ENCODE peak calls at places on chromosomes 6 and 20, in seven cellular contexts. C is heart left ventricle, U is upper lobe of left lung, I is AG04450, V is foreskin keratinocyte, M is small intestine, N is dorsolateral prefrontal cortex. Y is an unnamed sample.
A peak's percentile ranks its signal among the peaks of the same experiment; 100 is the strongest.

GRCh38 chr20:63089051-63089907 is 82.5 kb upstream of the BHLHE23 start:
- DNase-seq in C (no peak), U (no peak), I (no peak), V (no peak), M (no peak), N (no peak), Y (no peak)

GRCh38 chr20:20820780-20821495 is 108.5 kb upstream of the RALGAPA2 start:
- DNase-seq in C (no peak), U (no peak), I (no peak), V (no peak), M (no peak), N (no peak), Y (no peak)

GRCh38 chr6:122790740-122791679 is 2.0 kb downstream of the SMPDL3A start:
- DNase-seq in C (no peak), U (no peak), I (no peak), V (no peak), M (peak; percentile 86), N (no peak), Y (no peak)

GRCh38 chr20:54019127-54019526 is 51.3 kb downstream of the BCAS1 start:
- DNase-seq in C (no peak), U (no peak), I (no peak), V (no peak), M (no peak), N (no peak), Y (no peak)

GRCh38 chr6:153044295-153044694 is 41.8 kb upstream of the MTRF1L start:
- DNase-seq in C (no peak), U (no peak), I (no peak), V (no peak), M (no peak), N (no peak), Y (no peak)

GRCh38 chr6:98871057-98871456 is 36.7 kb downstream of the POU3F2 start:
- DNase-seq in C (no peak), U (no peak), I (no peak), V (peak; percentile 15), M (no peak), N (no peak), Y (no peak)

GRCh38 chr20:23050847-23051627 is 1.6 kb upstream of the THBD start:
- DNase-seq in C (peak; percentile 79), U (peak; percentile 96), I (peak; percentile 27), V (peak; percentile 71), M (peak; percentile 40), N (no peak), Y (no peak)

GRCh38 chr20:46253391-46253790 is 54.9 kb downstream of the CDH22 start:
- DNase-seq in C (no peak), U (no peak), I (no peak), V (peak; percentile 2), M (no peak), N (peak; percentile 74), Y (no peak)

GRCh38 chr6:35280903-35281302 is 16.7 kb upstream of the DEF6 start:
- DNase-seq in C (no peak), U (no peak), I (no peak), V (no peak), M (no peak), N (no peak), Y (no peak)

GRCh38 chr6:3361312-3362037 is 95.4 kb downstream of the SLC22A23 start:
- DNase-seq in C (no peak), U (no peak), I (no peak), V (no peak), M (peak; percentile 36), N (no peak), Y (no peak)

GRCh38 chr6:138428943-138429616 is 25.1 kb downstream of the HEBP2 start:
- DNase-seq in C (no peak), U (no peak), I (peak; percentile 41), V (no peak), M (peak; percentile 46), N (peak; percentile 14), Y (peak; percentile 50)

GRCh38 chr6:90078513-90079289 is 184.4 kb downstream of the GJA10 start:
- DNase-seq in C (no peak), U (no peak), I (no peak), V (no peak), M (no peak), N (no peak), Y (no peak)

GRCh38 chr20:63706027-63706695 is 1.6 kb downstream of the ARFRP1 start:
- DNase-seq in C (no peak), U (no peak), I (no peak), V (no peak), M (peak; percentile 78), N (no peak), Y (no peak)

GRCh38 chr6:82551831-82552230 is 188.2 kb downstream of the TPBG start:
- DNase-seq in C (no peak), U (no peak), I (no peak), V (peak; percentile 30), M (no peak), N (no peak), Y (no peak)

GRCh38 chr6:81515562-81516453 is 236.7 kb downstream of the TENT5A start:
- DNase-seq in C (peak; percentile 30), U (no peak), I (peak; percentile 2), V (no peak), M (no peak), N (no peak), Y (no peak)

GRCh38 chr6:1771324-1771723 is 161.6 kb downstream of the FOXC1 start:
- DNase-seq in C (no peak), U (no peak), I (no peak), V (peak; percentile 72), M (peak; percentile 32), N (no peak), Y (no peak)

GRCh38 chr6:117880824-117881223 is 26.2 kb upstream of the SLC35F1 start:
- DNase-seq in C (no peak), U (no peak), I (no peak), V (no peak), M (no peak), N (no peak), Y (no peak)

GRCh38 chr6:41428995-41429417 is 93.6 kb downstream of the NCR2 start:
- DNase-seq in C (peak; percentile 61), U (no peak), I (no peak), V (no peak), M (no peak), N (no peak), Y (no peak)

GRCh38 chr6:28240517-28240916 is 11.6 kb downstream of the ZKSCAN4 start:
- DNase-seq in C (no peak), U (no peak), I (no peak), V (no peak), M (no peak), N (no peak), Y (no peak)

GRCh38 chr6:159203304-159204005 is 34.3 kb downstream of the FNDC1 start:
- DNase-seq in C (no peak), U (no peak), I (peak; percentile 69), V (no peak), M (no peak), N (no peak), Y (no peak)
- H3K27ac ChIP-seq in C (no peak overlapping the region), U (no peak overlapping the region), I (peak overlapping the region; percentile 65), V (no peak overlapping the region), M (no peak overlapping the region), N (no peak overlapping the region), Y (no peak overlapping the region)

GRCh38 chr20:32465092-32465900 is 107.2 kb downstream of the ASXL1 start:
- DNase-seq in C (peak; percentile 86), U (peak; percentile 59), I (no peak), V (no peak), M (peak; percentile 98), N (no peak), Y (no peak)
- H3K27ac ChIP-seq in C (peak overlapping the region; percentile 68), U (peak overlapping the region; percentile 80), I (peak overlapping the region; percentile 81), V (no peak overlapping the region), M (peak overlapping the region; percentile 90), N (peak overlapping the region; percentile 97), Y (no peak overlapping the region)

GRCh38 chr6:25280617-25280990 is 1.4 kb downstream of the CARMIL1 start:
- DNase-seq in C (no peak), U (no peak), I (no peak), V (no peak), M (peak; percentile 81), N (no peak), Y (peak; percentile 26)
- H3K27ac ChIP-seq in C (peak overlapping the region; percentile 80), U (peak overlapping the region; percentile 78), I (no peak overlapping the region), V (peak overlapping the region; percentile 96), M (no peak overlapping the region), N (peak overlapping the region; percentile 78), Y (no peak overlapping the region)

GRCh38 chr6:157198425-157199279 is 124.7 kb downstream of the TMEM242 start:
- DNase-seq in C (peak; percentile 86), U (peak; percentile 85), I (no peak), V (peak; percentile 94), M (peak; percentile 86), N (no peak), Y (no peak)
- H3K27ac ChIP-seq in C (peak overlapping the region; percentile 78), U (peak overlapping the region; percentile 47), I (no peak overlapping the region), V (peak overlapping the region; percentile 9), M (no peak overlapping the region), N (peak overlapping the region; percentile 26), Y (no peak overlapping the region)

GRCh38 chr6:151690303-151690702 is 117.2 kb upstream of the ESR1 start:
- DNase-seq in C (no peak), U (no peak), I (no peak), V (no peak), M (no peak), N (no peak), Y (no peak)
- H3K27ac ChIP-seq in C (peak overlapping the region; percentile 76), U (peak overlapping the region; percentile 71), I (no peak overlapping the region), V (peak overlapping the region; percentile 34), M (no peak overlapping the region), N (no peak overlapping the region), Y (no peak overlapping the region)